ENCODE peak calls at places on chromosomes 4 and X, in six cellular contexts. Z is activated T-helper 1 cell treated with anti-CD3 and anti-CD28 coated beads, Interleukin-2, amount 50 U/mL, for 16 hours; U is hippocampal formation; X is activated T-cell treated with anti-CD3 and anti-CD28 coated beads for 1 hour; C is GM20000; F is fibroblast of lung. K is an unnamed sample.

GRCh38 chr4:84319124-84319523 is 180.0 kb downstream of the NKX6-1 start:
- DNase-seq in Z (no peak), F (peak; percentile 50), C (no peak), X (no peak), U (no peak), K (no peak)

GRCh38 chr4:98626350-98626749 is 32.1 kb downstream of the TSPAN5 start:
- DNase-seq in F (peak; percentile 97), C (no peak), X (no peak), Z (no peak), U (no peak), K (no peak)

GRCh38 chr4:52376107-52376704 is 282.9 kb downstream of the USP46 start:
- DNase-seq in U (peak; percentile 35), X (no peak), Z (no peak), F (peak; percentile 39), C (peak; percentile 18), K (no peak)

GRCh38 chrX:1910207-1910470 is 295.3 kb downstream of the ASMT start:
- DNase-seq in C (no peak), X (no peak), F (no peak), U (no peak), Z (no peak), K (no peak)

GRCh38 chr4:168449740-168450442 is 30.4 kb downstream of the DDX60L start:
- DNase-seq in F (peak; percentile 81), C (no peak), U (no peak), X (no peak), Z (no peak), K (no peak)

GRCh38 chr4:138200236-138200590 is 41.9 kb downstream of the SLC7A11 start:
- DNase-seq in U (no peak), Z (no peak), C (no peak), X (no peak), F (no peak), K (no peak)

GRCh38 chrX:16445166-16445752 is 204.7 kb upstream of the S100G start:
- DNase-seq in U (no peak), Z (peak; percentile 19), F (peak; percentile 33), X (peak; percentile 9), C (peak; percentile 9), K (peak; percentile 65)

GRCh38 chr4:114385195-114385985 is 213.2 kb upstream of the UGT8 start:
- DNase-seq in C (no peak), U (no peak), X (no peak), F (no peak), Z (no peak), K (no peak)

GRCh38 chr4:119755599-119755998 is 127.0 kb upstream of the PDE5A start:
- DNase-seq in C (no peak), X (no peak), F (peak; percentile 62), Z (no peak), U (no peak), K (no peak)

GRCh38 chrX:7059214-7059838 is 88.2 kb upstream of the STS start:
- DNase-seq in U (no peak), X (no peak), F (no peak), Z (no peak), C (peak; percentile 41), K (no peak)

GRCh38 chr4:41611881-41612871 is 74.2 kb downstream of the LIMCH1 start:
- DNase-seq in C (no peak), F (peak; percentile 89), U (peak; percentile 96), Z (no peak), X (no peak), K (no peak)

GRCh38 chr4:88226143-88226542 is 58.2 kb downstream of the PPM1K start:
- DNase-seq in C (no peak), Z (no peak), U (no peak), F (no peak), X (no peak), K (no peak)

GRCh38 chr4:26952891-26953290 is 92.2 kb downstream of the STIM2 start:
- DNase-seq in U (no peak), C (no peak), F (no peak), X (no peak), Z (no peak), K (no peak)

GRCh38 chr4:184588893-184589292 is 60.4 kb downstream of the CASP3 start:
- DNase-seq in U (no peak), F (peak; percentile 11), Z (no peak), X (no peak), C (no peak), K (no peak)

GRCh38 chr4:140497776-140498636 is at the start of gene MGAT4D:
- DNase-seq in U (no peak), F (peak; percentile 6), Z (no peak), C (no peak), X (no peak), K (no peak)

GRCh38 chrX:80573275-80573674 is 153.0 kb downstream of the TENT5D start:
- DNase-seq in U (no peak), C (no peak), X (no peak), F (no peak), Z (no peak), K (no peak)

GRCh38 chrX:106728337-106728736 is 1.8 kb downstream of the RNF128 start:
- DNase-seq in C (no peak), X (no peak), U (no peak), F (no peak), Z (no peak), K (no peak)

GRCh38 chr4:86108152-86108551 is 251.7 kb downstream of the MAPK10 start:
- DNase-seq in F (peak; percentile 54), C (no peak), X (no peak), U (no peak), Z (no peak), K (no peak)

GRCh38 chr4:139530833-139531427 is 25.1 kb downstream of the SETD7 start:
- DNase-seq in U (peak; percentile 39), C (peak; percentile 70), Z (peak; percentile 18), X (peak; percentile 53), F (peak; percentile 23), K (peak; percentile 63)

GRCh38 chr4:41458689-41459088 is 79.3 kb upstream of the LIMCH1 start:
- DNase-seq in Z (no peak), C (no peak), U (no peak), X (no peak), F (no peak), K (no peak)

GRCh38 chr4:56259595-56259994 is 127.7 kb downstream of the AASDH start:
- DNase-seq in X (no peak), F (no peak), U (no peak), C (no peak), Z (no peak), K (no peak)

GRCh38 chr4:10730590-10730989 is 46.0 kb upstream of the CLNK start:
- DNase-seq in X (no peak), Z (no peak), U (no peak), C (peak; percentile 51), F (no peak), K (no peak)

GRCh38 chr4:143195581-143195980 is 10.9 kb downstream of the USP38 start:
- DNase-seq in X (no peak), Z (no peak), C (no peak), U (no peak), F (no peak), K (no peak)

GRCh38 chr4:34732579-34732978 is 1511.7 kb downstream of the ARAP2 start:
- DNase-seq in F (no peak), U (no peak), C (no peak), Z (no peak), X (no peak), K (no peak)

GRCh38 chr4:183746305-183747229 is 87.5 kb downstream of the TRAPPC11 start:
- DNase-seq in Z (no peak), X (no peak), F (no peak), C (no peak), U (no peak), K (no peak)

GRCh38 chrX:39283239-39283638 is 482.0 kb downstream of the MID1IP1 start:
- DNase-seq in Z (no peak), U (no peak), X (no peak), C (no peak), F (no peak), K (no peak)

GRCh38 chr4:153438916-153439756 is 27.0 kb upstream of the TMEM131L start:
- DNase-seq in X (peak; percentile 23), U (no peak), F (no peak), C (peak; percentile 42), Z (no peak), K (peak; percentile 27)

GRCh38 chr4:110164251-110164650 is 34.2 kb downstream of the ELOVL6 start:
- DNase-seq in C (no peak), X (no peak), F (peak; percentile 76), Z (no peak), U (no peak), K (no peak)

GRCh38 chrX:129636175-129636681 is 18.5 kb downstream of the APLN start:
- DNase-seq in C (no peak), F (no peak), X (no peak), Z (no peak), U (no peak), K (no peak)

GRCh38 chr4:182369211-182369610 is 126.0 kb downstream of the TENM3 start:
- DNase-seq in Z (no peak), C (no peak), F (peak; percentile 74), X (no peak), U (no peak), K (no peak)

GRCh38 chr4:123361195-123361861 is 35.3 kb upstream of the SPRY1 start:
- DNase-seq in F (peak; percentile 86), C (no peak), Z (no peak), U (no peak), X (no peak), K (no peak)

K was measured in CD8-positive, alpha-beta T cell.